ENCODE peak calls at places on chromosomes 2 and 18, in nine cellular contexts. H is neural crest cell, C is Calu3, T is body of pancreas, P is cardiac fibroblast, O is GM12864, J is HFF-Myc, E is SK-N-SH, V is tibial nerve. G is an unnamed sample.

GRCh38 chr2:147297820-147298219 is 547.0 kb upstream of the ACVR2A start:
- DNase-seq in H (no peak), C (no peak), T (no peak), P (no peak), O (peak; percentile 95), J (no peak), E (no peak), V (no peak), G (no peak)

GRCh38 chr18:33097126-33097525 is 324.3 kb upstream of the KLHL14 start:
- DNase-seq in H (no peak), C (no peak), T (no peak), P (no peak), O (no peak), J (no peak), E (no peak), V (no peak), G (no peak)

GRCh38 chr18:38944446-38945024 is 1378.9 kb upstream of the CELF4 start:
- DNase-seq in H (no peak), C (no peak), T (no peak), P (no peak), O (no peak), J (no peak), E (no peak), V (no peak), G (no peak)

GRCh38 chr2:17594533-17595391 is 54.3 kb downstream of the VSNL1 start:
- DNase-seq in H (no peak), C (no peak), T (no peak), P (peak; percentile 22), O (no peak), J (no peak), E (no peak), V (no peak), G (no peak)

GRCh38 chr2:159891917-159892691 is 94.1 kb upstream of the CD302 start:
- DNase-seq in H (no peak), C (peak; percentile 26), T (no peak), P (peak; percentile 83), O (no peak), J (peak; percentile 21), E (no peak), V (no peak), G (no peak)

GRCh38 chr2:170840717-170841210 is 24.1 kb downstream of the GAD1 start:
- DNase-seq in H (no peak), C (no peak), T (no peak), P (no peak), O (no peak), J (no peak), E (no peak), V (no peak), G (no peak)

GRCh38 chr2:25726511-25726910 is 53.1 kb upstream of the DTNB start:
- DNase-seq in H (no peak), C (no peak), T (no peak), P (no peak), O (no peak), J (no peak), E (no peak), V (no peak), G (no peak)

GRCh38 chr2:11697103-11697871 is 27.3 kb upstream of the NTSR2 start:
- DNase-seq in H (peak; percentile 23), C (peak; percentile 34), T (peak; percentile 25), P (peak; percentile 77), O (no peak), J (peak; percentile 50), E (peak; percentile 82), V (peak; percentile 39), G (peak; percentile 21)

GRCh38 chr2:232502901-232503791 is 15.5 kb upstream of the ECEL1 start:
- DNase-seq in H (peak; percentile 55), C (peak; percentile 23), T (peak; percentile 23), P (peak; percentile 16), O (no peak), J (no peak), E (peak; percentile 90), V (no peak), G (no peak)

GRCh38 chr2:170717991-170718589 is 3.0 kb downstream of the SP5 start:
- DNase-seq in H (no peak), C (no peak), T (no peak), P (no peak), O (no peak), J (no peak), E (no peak), V (no peak), G (no peak)

GRCh38 chr2:102033028-102033749 is 41.4 kb downstream of the IL1R2 start:
- DNase-seq in H (no peak), C (peak; percentile 83), T (peak; percentile 86), P (peak; percentile 90), O (peak; percentile 2), J (peak; percentile 64), E (no peak), V (peak; percentile 60), G (no peak)

GRCh38 chr2:120915670-120916069 is 180.0 kb downstream of the GLI2 start:
- DNase-seq in H (no peak), C (no peak), T (peak; percentile 17), P (no peak), O (no peak), J (no peak), E (no peak), V (no peak), G (no peak)

GRCh38 chr2:25418944-25419677 is 77.4 kb upstream of the DNMT3A start:
- DNase-seq in H (no peak), C (no peak), T (peak; percentile 8), P (peak; percentile 3), O (peak; percentile 72), J (no peak), E (peak; percentile 53), V (no peak), G (no peak)

DNA sequence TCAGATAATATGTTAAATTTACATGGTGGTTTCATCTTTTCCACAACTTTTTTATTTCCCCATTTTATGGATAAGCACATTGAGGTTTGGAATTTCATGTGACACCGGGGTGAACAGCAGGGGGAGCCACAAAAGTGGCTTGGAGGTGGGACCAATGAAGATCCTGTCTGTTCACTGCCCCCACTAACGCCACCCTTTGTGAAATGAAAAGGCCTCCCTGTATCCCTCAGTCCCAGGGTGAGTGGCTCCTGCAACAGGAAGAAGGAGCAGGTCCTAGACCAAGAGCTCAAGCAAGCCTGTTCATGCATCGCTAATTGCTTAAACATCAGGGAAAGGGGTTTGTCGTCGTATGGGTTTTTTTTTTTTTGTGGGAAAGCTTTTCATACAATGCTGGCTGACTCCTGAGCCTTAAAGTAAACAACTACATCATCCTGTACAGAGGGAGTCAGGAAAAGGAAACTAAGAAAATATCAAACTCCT is 267.8 kb upstream of the EPAS1 start:
- DNase-seq in H (no peak), C (no peak), T (no peak), P (peak; percentile 66), O (no peak), J (no peak), E (no peak), V (no peak), G (peak; percentile 54)
- TF ChIP-seq CTCF in H (peak; percentile 18), C (no peak), T (peak; percentile 3), P (peak; percentile 33), O (peak; percentile 20), J (peak; percentile 22), E (peak; percentile 41), V (no peak), G (peak; percentile 49)

GRCh38 chr2:112843836-112844235 is 7.3 kb upstream of the IL1B start:
- DNase-seq in H (no peak), C (no peak), T (no peak), P (no peak), O (no peak), J (no peak), E (no peak), V (no peak), G (no peak)

GRCh38 chr2:112850588-112850987 is 14.0 kb upstream of the IL1B start:
- DNase-seq in H (no peak), C (no peak), T (no peak), P (no peak), O (no peak), J (no peak), E (no peak), V (no peak), G (no peak)

GRCh38 chr2:112846056-112846455 is 9.5 kb upstream of the IL1B start:
- DNase-seq in H (no peak), C (no peak), T (no peak), P (no peak), O (no peak), J (no peak), E (no peak), V (no peak), G (no peak)

GRCh38 chr2:112843288-112843687 is 6.7 kb upstream of the IL1B start:
- DNase-seq in H (no peak), C (no peak), T (no peak), P (no peak), O (no peak), J (no peak), E (no peak), V (no peak), G (no peak)

DNA sequence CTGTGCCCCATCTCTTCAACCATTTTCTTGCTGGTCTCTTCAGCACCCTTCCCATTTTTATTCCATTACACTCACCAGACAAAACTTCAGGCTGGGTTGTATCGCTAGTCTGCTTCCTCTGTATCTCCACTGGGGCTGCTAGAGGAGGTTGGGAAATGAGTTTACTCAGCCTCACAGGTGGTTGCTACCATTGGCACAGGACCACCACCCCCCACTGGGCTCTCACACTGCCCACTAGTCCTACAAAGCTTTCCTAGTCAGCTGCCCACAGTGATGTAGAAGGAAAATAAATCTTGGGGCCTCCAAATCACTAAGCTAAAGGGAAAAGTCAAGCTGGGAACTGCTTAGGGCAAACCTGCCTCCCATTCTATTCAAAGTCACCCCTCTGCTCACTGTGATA is 12.3 kb upstream of the IL1B start:
- DNase-seq in H (no peak), C (no peak), T (no peak), P (no peak), O (no peak), J (no peak), E (no peak), V (no peak), G (no peak)
- TF ChIP-seq CTCF in H (no peak), C (no peak), T (no peak), P (no peak), O (no peak), J (no peak), E (no peak), V (no peak), G (no peak)

GRCh38 chr2:162929571-162929970 is 91.0 kb upstream of the KCNH7 start:
- DNase-seq in H (no peak), C (no peak), T (no peak), P (peak; percentile 49), O (no peak), J (no peak), E (no peak), V (no peak), G (no peak)
- TF ChIP-seq CTCF in H (no peak), C (no peak), T (no peak), P (no peak), O (no peak), J (no peak), E (no peak), V (no peak), G (no peak)

GRCh38 chr2:99072556-99072955 is 69.0 kb upstream of the C2orf15 start:
- DNase-seq in H (no peak), C (no peak), T (no peak), P (no peak), O (no peak), J (no peak), E (no peak), V (no peak), G (no peak)

GRCh38 chr2:99066075-99066557 is 75.4 kb upstream of the C2orf15 start:
- DNase-seq in H (no peak), C (peak; percentile 32), T (peak; percentile 56), P (peak; percentile 79), O (peak; percentile 49), J (peak; percentile 14), E (peak; percentile 26), V (no peak), G (peak; percentile 13)

GRCh38 chr2:99067871-99068270 is 73.6 kb upstream of the C2orf15 start:
- DNase-seq in H (no peak), C (no peak), T (no peak), P (no peak), O (no peak), J (no peak), E (no peak), V (no peak), G (no peak)

GRCh38 chr2:99066602-99067001 is 74.9 kb upstream of the C2orf15 start:
- DNase-seq in H (no peak), C (peak; percentile 51), T (peak; percentile 22), P (peak; percentile 70), O (peak; percentile 61), J (peak; percentile 12), E (peak; percentile 34), V (no peak), G (peak; percentile 20)
- TF ChIP-seq CTCF in H (no peak), C (peak; percentile 31), T (peak; percentile 49), P (peak; percentile 75), O (peak; percentile 51), J (peak; percentile 52), E (peak; percentile 57), V (no peak), G (no peak)

G was measured in endothelial cell.